ENCODE peak calls at places on chromosomes 7 and 10, in seven cellular contexts. E is SK-N-SH, D is K562, L is HCT116, G is GM23338, T is HepG2, X is GM12878. S is an unnamed sample. For H3K36me3, the result is how much of the 10 kb centered on the place peaks cover.

GRCh38 chr10:70596110-70596798 is 6.3 kb downstream of the PRF1 start:
- DNase-seq in E (no peak), D (peak), L (no peak), G (no peak), T (peak), X (no peak), S (no peak)

GRCh38 chr10:60662917-60663614 is 115.2 kb upstream of the CDK1 start:
- DNase-seq in E (no peak), D (no peak), L (peak), G (no peak), T (no peak), X (no peak), S (no peak)

GRCh38 chr10:115902596-115902995 is 370.4 kb downstream of the GFRA1 start:
- DNase-seq in E (no peak), D (no peak), L (no peak), G (no peak), T (no peak), X (no peak), S (no peak)

GRCh38 chr10:71475243-71475871 is 78.6 kb downstream of the CDH23 start:
- DNase-seq in E (no peak), D (peak), L (no peak), G (peak), T (no peak), X (no peak), S (no peak)

GRCh38 chr7:1595636-1596035 is 25.8 kb upstream of the PSMG3 start:
- DNase-seq in E (peak), D (peak), L (no peak), G (no peak), T (no peak), X (no peak), S (no peak)

GRCh38 chr7:75533926-75534325 is 41.8 kb downstream of the SPDYE5 start:
- DNase-seq in E (no peak), D (peak), L (no peak), G (no peak), T (no peak), X (no peak), S (no peak)

GRCh38 chr10:23343591-23344225 is 889 bp downstream of the C10orf67 start:
- DNase-seq in E (peak), D (peak), L (no peak), G (peak), T (no peak), X (no peak), S (no peak)

GRCh38 chr7:88205179-88205578 is 14.7 kb downstream of the SRI start:
- DNase-seq in E (no peak), D (no peak), L (no peak), G (no peak), T (no peak), X (no peak), S (no peak)

GRCh38 chr10:34346516-34347150 is 468.5 kb downstream of the PARD3 start:
- DNase-seq in E (no peak), D (no peak), L (no peak), G (no peak), T (no peak), X (no peak), S (no peak)

GRCh38 chr7:77330169-77330882 is 85.8 kb downstream of the GSAP start:
- DNase-seq in E (no peak), D (no peak), L (no peak), G (no peak), T (no peak), X (peak), S (no peak)

GRCh38 chr7:149716007-149716931 is 57.1 kb downstream of the ZNF467 start:
- DNase-seq in E (peak), D (no peak), L (no peak), G (no peak), T (no peak), X (no peak), S (no peak)

GRCh38 chr7:130923930-130924329 is 189.9 kb upstream of the KLF14 start:
- DNase-seq in E (no peak), D (no peak), L (no peak), G (no peak), T (no peak), X (no peak), S (no peak)

GRCh38 chr7:130921391-130922180 is 187.6 kb upstream of the KLF14 start:
- DNase-seq in E (no peak), D (no peak), L (no peak), G (peak), T (no peak), X (no peak), S (no peak)

GRCh38 chr7:130925136-130925794 is 191.3 kb upstream of the KLF14 start:
- DNase-seq in E (no peak), D (no peak), L (no peak), G (no peak), T (peak), X (no peak), S (no peak)

GRCh38 chr7:130920122-130920521 is 186.1 kb upstream of the KLF14 start:
- DNase-seq in E (no peak), D (no peak), L (no peak), G (no peak), T (no peak), X (no peak), S (no peak)

DNA sequence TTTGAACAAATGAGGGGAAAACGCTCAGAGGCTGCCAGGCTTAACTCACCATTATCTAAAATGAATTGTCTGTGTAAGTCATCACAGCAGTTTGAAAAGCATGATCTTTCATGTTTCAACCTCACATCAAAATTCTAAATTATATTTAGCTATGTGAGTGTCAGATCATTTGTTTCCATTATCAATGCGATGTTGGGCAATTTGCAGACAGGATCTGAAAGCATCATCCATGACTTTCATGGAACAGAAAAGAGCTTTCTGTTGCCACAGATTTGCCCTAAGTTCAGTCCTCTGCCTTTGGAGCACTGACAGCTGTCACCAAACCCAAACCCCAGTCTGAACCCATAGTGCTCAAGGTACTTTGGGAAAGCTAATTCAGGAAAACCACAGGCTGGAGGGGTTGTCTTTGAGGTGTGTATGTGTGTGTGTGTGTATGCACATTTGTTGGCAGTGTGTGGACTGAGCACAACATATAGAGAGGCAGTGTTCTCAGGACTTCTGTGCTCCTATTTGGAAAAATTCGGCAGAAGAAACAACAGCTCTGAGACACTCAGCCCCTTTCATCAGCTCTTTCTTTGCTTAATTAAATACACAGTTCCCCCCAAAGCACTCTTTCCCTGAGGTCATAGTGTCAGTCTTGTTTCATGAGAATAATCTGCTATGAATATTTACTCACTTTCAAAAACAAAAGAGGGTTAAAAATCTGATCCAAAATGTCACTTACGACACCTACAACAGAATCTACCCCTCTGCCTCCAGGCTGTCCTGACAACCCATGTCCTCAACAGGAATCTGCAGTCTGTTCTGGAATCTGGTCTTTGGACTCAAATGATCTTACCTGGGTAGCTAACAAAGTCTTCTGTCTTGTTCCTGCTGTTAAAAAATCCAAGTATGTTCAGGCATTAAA is 188.5 kb upstream of the KLF14 start:
- DNase-seq in E (no peak), D (no peak), L (no peak), G (no peak), T (peak), X (no peak), S (no peak)
- TF ChIP-seq REST in E (no peak), D (no peak), L (no peak), G (no peak), T (no peak), X (no peak), S (no peak)

DNA sequence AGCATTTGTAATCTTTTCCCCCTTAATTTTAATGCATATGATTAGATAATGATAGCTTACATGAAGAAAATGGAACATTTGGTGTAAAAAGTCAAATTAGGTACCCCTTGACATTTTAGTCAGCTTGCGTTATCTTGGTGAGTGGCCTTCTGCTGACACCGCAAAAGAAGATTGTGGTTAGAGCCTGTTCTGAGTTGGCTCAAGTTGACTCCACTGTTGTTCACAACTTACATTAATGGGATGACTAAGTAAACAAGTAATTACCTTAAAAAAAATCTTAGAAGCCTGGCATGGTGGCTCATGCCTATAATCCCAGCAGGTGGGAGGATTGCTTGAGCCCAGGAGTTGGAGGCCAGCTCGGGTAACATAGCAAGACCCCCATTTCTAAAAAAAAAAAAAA is 24.2 kb downstream of the TRRAP start:
- DNase-seq in E (no peak), D (no peak), L (no peak), G (no peak), T (no peak), X (no peak), S (no peak)
- H3K36me3 ChIP-seq in E (half or more), D (half or more), L (half or more), G (half or more), T (half or more), X (under half), S (under half)

GRCh38 chr7:137245890-137246289 is 97.6 kb downstream of the PTN start:
- DNase-seq in E (no peak), D (no peak), L (no peak), G (no peak), T (no peak), X (no peak), S (no peak)
- TF ChIP-seq REST in E (no peak), D (no peak), L (no peak), G (no peak), T (no peak), X (no peak), S (no peak)

GRCh38 chr10:79126351-79126750 is 57.6 kb downstream of the ZMIZ1 start:
- DNase-seq in E (no peak), D (no peak), L (no peak), G (no peak), T (no peak), X (no peak), S (no peak)
- H3K36me3 ChIP-seq in E (under half), D (under half), L (under half), G (under half), T (half or more), X (under half), S (under half)

GRCh38 chr7:114930829-114931655 is 9.1 kb downstream of the MDFIC start:
- DNase-seq in E (no peak), D (no peak), L (no peak), G (no peak), T (no peak), X (no peak), S (no peak)
- TF ChIP-seq REST in E (no peak), D (no peak), L (no peak), G (no peak), T (no peak), X (no peak), S (no peak)

DNA sequence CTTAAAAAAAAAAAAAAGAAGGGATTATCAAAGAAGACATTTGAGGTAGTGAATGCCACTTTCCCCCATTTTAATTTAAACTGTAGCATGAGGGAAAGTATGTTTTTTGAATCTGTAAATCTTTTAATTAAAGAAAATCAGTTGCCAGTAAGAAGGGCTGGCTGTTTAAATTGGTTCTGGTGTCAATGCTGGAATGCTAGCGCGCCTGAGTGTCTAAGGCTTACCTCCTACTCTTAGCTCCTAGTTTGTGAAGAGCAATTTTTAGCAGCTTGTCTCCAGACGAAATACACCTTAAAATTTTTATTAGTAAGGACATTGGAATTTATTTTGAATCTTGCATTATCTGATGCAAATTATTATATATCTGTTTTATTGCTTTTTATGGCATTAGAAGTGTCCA is 54.1 kb downstream of the UBE3C start:
- DNase-seq in E (no peak), D (no peak), L (no peak), G (no peak), T (no peak), X (no peak), S (no peak)
- H3K36me3 ChIP-seq in E (half or more), D (half or more), L (under half), G (under half), T (half or more), X (under half), S (under half)

GRCh38 chr10:132446661-132447445 is 49.9 kb downstream of the PWWP2B start:
- DNase-seq in E (peak), D (peak), L (peak), G (no peak), T (peak), X (peak), S (no peak)

GRCh38 chr10:132446195-132446581 is 49.2 kb downstream of the PWWP2B start:
- DNase-seq in E (no peak), D (no peak), L (no peak), G (no peak), T (no peak), X (no peak), S (no peak)

GRCh38 chr10:132448248-132448731 is 51.3 kb downstream of the PWWP2B start:
- DNase-seq in E (peak), D (peak), L (peak), G (peak), T (no peak), X (peak), S (peak)

GRCh38 chr10:132449051-132449825 is 52.2 kb downstream of the PWWP2B start:
- DNase-seq in E (peak), D (peak), L (no peak), G (no peak), T (no peak), X (no peak), S (no peak)

GRCh38 chr10:132447446-132448247 is 50.6 kb downstream of the PWWP2B start:
- DNase-seq in E (no peak), D (no peak), L (no peak), G (peak), T (peak), X (no peak), S (no peak)
- TF ChIP-seq REST in E (no peak), D (no peak), L (no peak), G (no peak), T (no peak), X (no peak), S (no peak)

GRCh38 chr10:97255512-97256293 is 36.7 kb downstream of the ARHGAP19 start:
- DNase-seq in E (no peak), D (no peak), L (no peak), G (no peak), T (no peak), X (no peak), S (no peak)
- H3K36me3 ChIP-seq in E (under half), D (under half), L (under half), G (under half), T (under half), X (under half), S (under half)

S was measured in Panc1.